ENCODE peak calls at places on chromosome 12, in four cellular contexts. C is breast epithelium, L is HL-60, D is Panc1. Y is an unnamed sample.

GRCh38 chr12:93378373-93379310 is 917 bp downstream of the NUDT4 start:
- DNase-seq in C (no peak), L (peak; percentile 77), D (no peak), Y (peak; percentile 73)

GRCh38 chr12:9741726-9742125 is 8.8 kb upstream of the CLECL1 start:
- DNase-seq in C (no peak), L (peak; percentile 52), D (no peak), Y (no peak)

GRCh38 chr12:76226397-76226796 is 121.8 kb downstream of the BBS10 start:
- DNase-seq in C (no peak), L (no peak), D (no peak), Y (no peak)

GRCh38 chr12:19484738-19485137 is 45.4 kb downstream of the AEBP2 start:
- DNase-seq in C (no peak), L (no peak), D (no peak), Y (no peak)

GRCh38 chr12:120229583-120230325 is 28.8 kb upstream of the RPLP0 start:
- DNase-seq in C (no peak), L (no peak), D (no peak), Y (peak; percentile 71)

GRCh38 chr12:43882578-43883178 is 46.8 kb downstream of the TMEM117 start:
- DNase-seq in C (no peak), L (peak; percentile 41), D (peak; percentile 56), Y (no peak)

GRCh38 chr12:43282106-43282505 is 269.9 kb downstream of the ADAMTS20 start:
- DNase-seq in C (no peak), L (no peak), D (no peak), Y (no peak)

GRCh38 chr12:31362115-31362758 is 36.3 kb upstream of the SINHCAF start:
- DNase-seq in C (no peak), L (peak; percentile 36), D (no peak), Y (no peak)

GRCh38 chr12:7189398-7190267 is at the start of gene PEX5:
- DNase-seq in C (peak; percentile 81), L (peak; percentile 89), D (peak; percentile 27), Y (peak; percentile 94)
- TF ChIP-seq POLR2AphosphoS5 in C (peak; percentile 59), L (no peak), D (no peak), Y (peak; percentile 60)

GRCh38 chr12:57894577-57895292 is 46.6 kb upstream of the ATP23 start:
- DNase-seq in C (no peak), L (no peak), D (no peak), Y (no peak)
- TF ChIP-seq CTCF in C (no peak), L (no peak), D (no peak), Y (no peak)

GRCh38 chr12:89492883-89493282 is 31.7 kb downstream of the GALNT4 start:
- DNase-seq in C (no peak), L (no peak), D (no peak), Y (no peak)
- TF ChIP-seq POLR2AphosphoS5 in C (no peak), L (no peak), D (no peak), Y (no peak)

GRCh38 chr12:96766232-96766631 is 140.8 kb upstream of the NEDD1 start:
- DNase-seq in C (no peak), L (no peak), D (no peak), Y (no peak)
- TF ChIP-seq CTCF in C (no peak), L (no peak), D (peak; percentile 20), Y (no peak)

DNA sequence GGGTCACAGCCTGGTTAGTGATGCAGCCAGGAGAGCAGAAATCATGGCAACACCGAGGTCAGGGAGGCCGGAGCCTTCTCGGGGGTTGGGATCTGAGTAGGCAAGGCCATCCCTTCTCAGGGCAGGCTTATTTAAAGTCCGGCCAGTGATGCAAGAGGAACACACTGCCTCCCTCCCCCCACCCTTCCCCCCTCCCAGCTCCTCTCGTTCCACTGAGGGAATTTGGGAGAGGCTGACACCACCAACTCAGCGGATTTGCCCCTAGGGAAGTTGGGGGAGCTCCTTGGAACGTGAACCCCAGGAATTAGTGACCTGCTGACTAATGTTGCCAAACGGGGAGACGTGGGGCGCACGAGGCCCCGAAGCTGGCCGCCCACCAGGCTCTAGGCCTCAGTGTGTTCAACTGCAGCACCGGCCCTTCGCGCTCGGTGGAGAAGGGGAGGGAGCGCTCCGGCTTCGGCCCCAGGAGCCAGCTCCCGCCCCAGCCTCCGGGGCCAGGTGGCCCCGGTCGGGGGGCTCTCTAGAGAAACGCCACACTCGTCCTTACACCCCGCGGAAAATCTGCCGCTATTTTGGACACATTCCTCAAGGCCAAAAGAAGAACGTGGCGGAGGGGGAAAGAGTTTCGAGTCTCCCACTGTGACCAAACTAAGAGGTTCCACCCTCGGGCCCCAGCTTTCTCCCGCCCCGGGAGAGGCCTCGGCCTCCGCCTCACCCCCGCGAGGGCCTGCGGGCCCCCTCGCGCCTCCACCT is 1.6 kb downstream of the CTDSP2 start:
- DNase-seq in C (peak; percentile 64), L (peak; percentile 56), D (no peak), Y (peak; percentile 92)
- TF ChIP-seq POLR2AphosphoS5 in C (peak; percentile 53), L (peak; percentile 22), D (peak; percentile 37), Y (peak; percentile 76)

DNA sequence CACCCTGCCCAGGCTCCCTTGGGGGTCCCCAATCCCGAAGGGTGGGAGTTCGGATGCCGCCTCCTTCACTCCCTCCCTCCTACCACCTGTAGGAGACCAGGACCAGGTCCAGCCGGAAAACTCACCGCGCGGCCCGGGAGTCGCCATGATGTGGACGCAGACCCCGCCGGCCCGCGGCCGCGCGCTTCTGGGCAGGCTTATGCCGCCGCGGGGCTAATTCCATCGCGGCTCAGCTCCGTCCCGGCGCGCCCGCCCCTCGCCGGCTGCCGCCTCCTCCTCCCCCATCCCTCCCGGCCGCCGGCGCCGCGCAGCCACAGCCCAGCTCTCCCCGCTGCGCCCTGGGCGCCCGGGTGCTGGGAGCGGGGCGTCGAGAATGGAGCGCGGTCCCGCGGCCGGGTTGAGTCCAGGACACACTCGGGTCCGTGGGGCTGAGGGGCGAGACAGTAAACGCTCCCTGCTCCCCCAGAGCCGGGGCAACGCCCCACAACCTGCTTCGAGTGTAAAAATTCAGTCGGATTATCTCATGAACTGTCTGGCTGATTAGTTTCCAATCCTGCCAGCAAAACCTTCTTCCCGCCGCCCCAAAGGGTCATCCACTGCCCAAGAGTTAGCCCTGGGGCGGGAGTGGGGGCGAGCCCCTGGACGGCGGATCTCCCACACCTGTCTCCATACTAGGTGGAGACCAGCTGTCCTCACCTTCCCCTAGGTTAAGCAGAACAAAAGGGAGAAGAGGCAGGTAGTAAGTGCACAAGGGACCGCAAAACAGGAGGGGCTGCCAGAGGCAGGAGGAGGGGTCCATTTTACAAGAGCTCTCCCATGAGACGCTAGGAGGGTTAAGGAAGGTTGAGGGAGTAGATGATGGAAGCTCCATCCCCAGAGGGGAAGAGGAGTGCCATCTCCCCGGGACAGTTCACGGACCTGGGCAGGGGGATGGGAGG is at the start of gene ANO2:
- DNase-seq in C (no peak), L (no peak), D (no peak), Y (no peak)
- TF ChIP-seq CTCF in C (no peak), L (no peak), D (no peak), Y (no peak)

GRCh38 chr12:110846615-110847566 is at the start of gene CCDC63:
- DNase-seq in C (peak; percentile 57), L (peak; percentile 44), D (no peak), Y (peak; percentile 78)
- TF ChIP-seq POLR2AphosphoS5 in C (no peak), L (no peak), D (no peak), Y (no peak)

GRCh38 chr12:127538325-127538724 is 728.6 kb upstream of the TMEM132C start:
- DNase-seq in C (no peak), L (no peak), D (no peak), Y (no peak)
- TF ChIP-seq CTCF in C (no peak), L (no peak), D (no peak), Y (no peak)